ENCODE peak calls at places on chromosomes 13 and 19, in five cellular contexts. X is neural progenitor cell, H is K562, L is IMR-90, I is OCI-LY7. N is an unnamed sample. For H4K20me1, the result is how much of the 10 kb centered on the place peaks cover.

GRCh38 chr13:97423300-97424045 is 10.5 kb upstream of the RAP2A start:
- DNase-seq in X (no peak), H (no peak), L (no peak), I (no peak), N (no peak)

GRCh38 chr19:3586124-3586626 is 897 bp downstream of the GIPC3 start:
- DNase-seq in X (peak), H (peak), L (no peak), I (peak), N (no peak)

GRCh38 chr13:73748404-73748803 is 385.8 kb downstream of the KLF12 start:
- DNase-seq in X (no peak), H (no peak), L (no peak), I (no peak), N (no peak)

GRCh38 chr19:38691938-38692457 is 44.5 kb downstream of the ACTN4 start:
- DNase-seq in X (no peak), H (no peak), L (peak), I (no peak), N (no peak)

GRCh38 chr13:27038323-27038722 is 133.3 kb downstream of the USP12 start:
- DNase-seq in X (no peak), H (no peak), L (peak), I (no peak), N (no peak)

GRCh38 chr13:44906758-44907157 is 82.5 kb downstream of the NUFIP1 start:
- DNase-seq in X (no peak), H (no peak), L (peak), I (no peak), N (no peak)

GRCh38 chr13:92407858-92408257 is 818.7 kb upstream of the GPC6 start:
- DNase-seq in X (peak), H (no peak), L (no peak), I (no peak), N (no peak)

GRCh38 chr13:113002206-113002821 is 33.3 kb downstream of the MCF2L start:
- DNase-seq in X (peak), H (peak), L (no peak), I (no peak), N (no peak)

GRCh38 chr19:52567921-52568320 is 2.2 kb upstream of the ZNF701 start:
- DNase-seq in X (no peak), H (no peak), L (no peak), I (no peak), N (no peak)

GRCh38 chr19:19026299-19026971 is 6.9 kb downstream of the SUGP2 start:
- DNase-seq in X (peak), H (no peak), L (no peak), I (peak), N (no peak)

GRCh38 chr13:48962281-48962680 is 13.4 kb upstream of the FNDC3A start:
- DNase-seq in X (no peak), H (no peak), L (peak), I (no peak), N (no peak)
- H3K4me2 ChIP-seq in X (no peak), H (no peak), L (no peak), I (no peak), N (no peak)

GRCh38 chr19:2332341-2333026 is 4.0 kb downstream of the SPPL2B start:
- DNase-seq in X (no peak), H (no peak), L (no peak), I (peak), N (no peak)
- H4K20me1 ChIP-seq in X (half or more), H (under half), L (under half), I (under half), N (under half)

GRCh38 chr13:58081301-58081820 is 449.8 kb downstream of the PCDH17 start:
- DNase-seq in X (no peak), H (no peak), L (no peak), I (no peak), N (no peak)

GRCh38 chr13:58087566-58087965 is 456.0 kb downstream of the PCDH17 start:
- DNase-seq in X (no peak), H (no peak), L (no peak), I (no peak), N (no peak)

GRCh38 chr13:58080806-58081205 is 449.3 kb downstream of the PCDH17 start:
- DNase-seq in X (peak), H (no peak), L (no peak), I (no peak), N (no peak)

GRCh38 chr13:58085819-58086218 is 454.3 kb downstream of the PCDH17 start:
- DNase-seq in X (no peak), H (no peak), L (no peak), I (no peak), N (no peak)
- H3K4me2 ChIP-seq in X (no peak), H (no peak), L (no peak), I (no peak), N (no peak)

DNA sequence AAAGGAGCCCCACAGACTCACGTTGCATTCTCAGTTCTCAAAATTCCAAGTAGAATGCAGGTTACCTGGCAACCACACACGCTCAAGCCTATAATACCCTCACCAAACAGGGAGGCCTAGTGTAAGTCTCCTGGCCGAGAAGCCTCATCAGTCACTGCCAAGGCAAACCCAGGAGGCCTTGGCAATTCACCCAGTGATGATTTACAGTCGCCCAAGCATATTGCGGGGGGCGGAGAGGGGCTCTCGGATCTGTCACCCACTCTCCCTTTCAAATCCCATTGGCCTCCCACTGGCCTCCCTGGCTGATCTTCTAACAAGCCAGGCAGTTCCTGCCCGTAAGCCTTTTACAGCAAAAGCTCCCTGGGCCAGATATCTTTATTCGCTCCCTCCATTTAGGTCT is 1.1 kb downstream of the AKAP8L start:
- DNase-seq in X (no peak), H (no peak), L (no peak), I (peak), N (no peak)
- H4K20me1 ChIP-seq in X (half or more), H (under half), L (half or more), I (under half), N (under half)

DNA sequence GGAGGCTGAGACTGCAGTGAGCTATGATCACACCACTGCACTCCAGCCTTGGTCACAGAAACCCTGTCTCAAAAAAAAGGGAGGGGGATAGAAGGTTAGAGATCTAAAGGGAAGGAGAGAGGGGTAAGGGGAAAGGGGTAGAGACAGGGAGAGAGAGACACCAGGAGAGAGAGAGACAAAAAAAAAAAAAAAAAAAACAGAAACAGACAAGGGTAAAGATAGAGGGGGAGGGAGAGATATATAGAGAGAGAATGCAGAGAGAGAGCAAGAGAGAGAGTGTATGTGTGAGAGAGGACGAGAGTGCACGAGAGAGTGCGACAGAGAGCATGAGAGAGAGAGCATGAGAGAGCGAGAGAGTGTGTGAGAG is 4.2 kb downstream of the CD70 start:
- DNase-seq in X (no peak), H (no peak), L (no peak), I (no peak), N (no peak)
- H3K4me2 ChIP-seq in X (peak), H (peak), L (peak), I (peak), N (peak)

DNA sequence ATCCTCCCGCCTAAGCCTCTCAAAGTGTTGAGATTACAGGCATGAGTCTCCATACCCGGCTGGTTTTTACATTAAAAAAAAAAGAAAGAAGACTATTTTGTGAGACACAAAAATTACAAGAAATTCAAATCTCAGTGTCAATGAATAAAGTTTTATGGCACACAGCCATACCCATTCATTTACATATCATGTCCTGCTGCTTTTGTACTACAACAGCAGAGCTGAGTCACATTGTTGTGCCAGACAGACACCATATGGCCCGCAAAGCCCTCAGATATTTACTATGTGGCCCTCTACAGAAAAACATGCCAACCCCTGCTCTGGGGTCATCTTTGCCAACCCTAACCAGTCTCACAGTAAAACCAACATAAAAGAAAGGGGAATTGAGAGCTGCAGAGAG is 5.3 kb downstream of the SMIM7 start:
- DNase-seq in X (no peak), H (no peak), L (no peak), I (no peak), N (no peak)
- H4K20me1 ChIP-seq in X (half or more), H (under half), L (half or more), I (under half), N (under half)

GRCh38 chr19:46731584-46731983 is 14.3 kb upstream of the FKRP start:
- DNase-seq in X (no peak), H (no peak), L (no peak), I (no peak), N (no peak)

GRCh38 chr19:46733693-46734240 is 12.1 kb upstream of the FKRP start:
- DNase-seq in X (no peak), H (no peak), L (no peak), I (no peak), N (no peak)

GRCh38 chr19:46731007-46731501 is 14.1 kb upstream of the PRKD2 start:
- DNase-seq in X (no peak), H (peak), L (peak), I (no peak), N (no peak)

GRCh38 chr19:46732966-46733692 is 12.7 kb upstream of the FKRP start:
- DNase-seq in X (no peak), H (no peak), L (peak), I (no peak), N (no peak)

GRCh38 chr19:46732172-46732938 is 13.5 kb upstream of the FKRP start:
- DNase-seq in X (no peak), H (no peak), L (no peak), I (no peak), N (no peak)
- H3K4me2 ChIP-seq in X (no peak), H (peak), L (no peak), I (no peak), N (no peak)

GRCh38 chr19:33606556-33606955 is 15.2 kb upstream of the CHST8 start:
- DNase-seq in X (no peak), H (no peak), L (no peak), I (no peak), N (no peak)
- H4K20me1 ChIP-seq in X (under half), H (under half), L (under half), I (under half), N (under half)

GRCh38 chr19:17325881-17326594 is 8.6 kb downstream of the ANO8 start:
- DNase-seq in X (no peak), H (no peak), L (no peak), I (no peak), N (no peak)

GRCh38 chr19:17328517-17329060 is 6.1 kb downstream of the ANO8 start:
- DNase-seq in X (peak), H (peak), L (no peak), I (no peak), N (no peak)

GRCh38 chr19:17327654-17328516 is 6.8 kb downstream of the ANO8 start:
- DNase-seq in X (peak), H (peak), L (no peak), I (no peak), N (no peak)

GRCh38 chr19:17326595-17326966 is 8.1 kb downstream of the ANO8 start:
- DNase-seq in X (peak), H (no peak), L (no peak), I (no peak), N (no peak)

DNA sequence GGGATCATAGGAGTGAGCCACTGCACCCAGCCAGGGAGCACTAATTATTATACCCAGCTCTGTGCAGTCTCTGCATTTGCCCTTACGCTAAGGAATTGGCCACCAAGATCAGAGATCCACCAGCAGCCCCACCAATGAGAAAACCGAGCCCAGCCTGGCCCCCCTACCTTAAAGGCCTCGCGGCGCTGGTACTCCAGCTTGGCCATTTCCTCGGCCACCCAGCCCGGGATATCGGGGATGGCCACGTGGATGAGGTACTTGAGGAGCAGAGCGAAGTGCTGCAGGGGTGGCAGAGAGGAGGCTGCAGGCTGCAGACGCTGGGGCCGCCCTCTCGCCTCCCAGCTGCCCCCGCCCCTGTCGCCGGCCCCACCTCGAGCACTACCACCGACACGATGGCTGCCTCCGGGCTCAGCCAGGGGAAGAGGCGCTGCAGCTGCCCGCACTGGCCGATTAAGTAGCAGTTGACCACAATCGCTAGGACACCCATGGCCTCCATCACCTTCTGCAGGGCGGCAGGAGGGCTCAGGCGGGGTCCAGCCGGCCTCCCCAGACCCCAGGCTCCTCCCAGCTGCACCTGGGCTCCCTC is 7.5 kb downstream of the ANO8 start:
- DNase-seq in X (no peak), H (no peak), L (no peak), I (no peak), N (no peak)
- H3K4me2 ChIP-seq in X (peak), H (no peak), L (no peak), I (no peak), N (peak)

GRCh38 chr19:5644051-5644450 is 21.2 kb downstream of the SAFB start:
- DNase-seq in X (no peak), H (no peak), L (peak), I (no peak), N (no peak)

GRCh38 chr19:5648464-5648863 is 25.6 kb downstream of the SAFB start:
- DNase-seq in X (no peak), H (no peak), L (no peak), I (no peak), N (no peak)

GRCh38 chr19:5643060-5643459 is 20.2 kb downstream of the SAFB start:
- DNase-seq in X (no peak), H (no peak), L (no peak), I (no peak), N (no peak)

GRCh38 chr19:5645409-5645808 is 22.5 kb downstream of the SAFB start:
- DNase-seq in X (no peak), H (no peak), L (no peak), I (no peak), N (no peak)

GRCh38 chr19:5646703-5647102 is 23.8 kb downstream of the SAFB start:
- DNase-seq in X (no peak), H (no peak), L (no peak), I (no peak), N (no peak)
- H4K20me1 ChIP-seq in X (half or more), H (under half), L (under half), I (under half), N (under half)

N was measured in keratinocyte.